ENCODE peak calls at places on chromosomes 2 and 18, in four cellular contexts. V, Z, L and R are unnamed samples.

GRCh38 chr2:231411871-231412615 is 16.5 kb downstream of the B3GNT7 start:
- DNase-seq in V (peak), L (peak), Z (peak), R (peak)

GRCh38 chr18:75207298-75208054 is 1.5 kb downstream of the PTGR3 start:
- DNase-seq in L (no peak), Z (peak), V (no peak), R (no peak)

GRCh38 chr2:206443735-206444527 is 599 bp downstream of the ADAM23 start:
- DNase-seq in V (no peak), L (peak), Z (peak), R (no peak)

GRCh38 chr2:143140864-143141637 is 11.8 kb downstream of the ARHGAP15 start:
- DNase-seq in L (no peak), Z (no peak), V (no peak), R (no peak)

GRCh38 chr2:75241696-75242095 is 42.4 kb upstream of the TACR1 start:
- DNase-seq in V (no peak), Z (no peak), L (no peak), R (no peak)

GRCh38 chr2:120593921-120594686 is 141.6 kb upstream of the GLI2 start:
- DNase-seq in L (no peak), Z (no peak), V (no peak), R (no peak)

GRCh38 chr2:41647468-41648042 is 400.3 kb upstream of the PKDCC start:
- DNase-seq in L (no peak), Z (no peak), V (no peak), R (no peak)

GRCh38 chr2:12766421-12766879 is 49.7 kb downstream of the TRIB2 start:
- DNase-seq in Z (no peak), V (no peak), L (no peak), R (no peak)

GRCh38 chr2:191032588-191033429 is 18.8 kb upstream of the STAT1 start:
- DNase-seq in Z (no peak), V (no peak), L (no peak), R (no peak)

GRCh38 chr2:10839813-10840212 is 27.2 kb upstream of the PDIA6 start:
- DNase-seq in L (no peak), V (no peak), Z (no peak), R (no peak)

GRCh38 chr2:100135415-100135814 is 7.0 kb downstream of the AFF3 start:
- DNase-seq in V (no peak), Z (no peak), L (no peak), R (no peak)

GRCh38 chr2:205675861-205676516 is 6.3 kb upstream of the NRP2 start:
- DNase-seq in L (peak), Z (peak), V (no peak), R (peak)

GRCh38 chr2:71001592-71002570 is 7.2 kb upstream of the TEX261 start:
- DNase-seq in Z (peak), L (no peak), V (peak), R (no peak)

GRCh38 chr18:79643049-79643765 is 36.4 kb upstream of the CTDP1 start:
- DNase-seq in Z (no peak), V (no peak), L (no peak), R (no peak)

GRCh38 chr18:59148192-59148591 is 8.5 kb downstream of the SEC11C start:
- DNase-seq in V (no peak), Z (peak), L (no peak), R (peak)

GRCh38 chr2:213188971-213189899 is 37.8 kb upstream of the IKZF2 start:
- DNase-seq in Z (no peak), L (no peak), V (no peak), R (no peak)

GRCh38 chr2:145573608-145574007 is 1053.7 kb upstream of the ZEB2 start:
- DNase-seq in Z (no peak), V (no peak), L (no peak), R (no peak)

GRCh38 chr2:31429759-31430438 is 15.4 kb upstream of the XDH start:
- DNase-seq in V (no peak), Z (no peak), L (no peak), R (no peak)

GRCh38 chr2:71927757-71928715 is 219.6 kb downstream of the CYP26B1 start:
- DNase-seq in Z (no peak), L (no peak), V (no peak), R (no peak)

GRCh38 chr2:215749092-215749957 is 264.0 kb downstream of the MREG start:
- DNase-seq in Z (no peak), V (peak), L (no peak), R (no peak)

GRCh38 chr2:45922577-45922988 is 271.1 kb downstream of the PRKCE start:
- DNase-seq in Z (peak), L (no peak), V (peak), R (peak)

GRCh38 chr2:58553522-58553921 is 312.4 kb upstream of the FANCL start:
- DNase-seq in V (no peak), Z (no peak), L (no peak), R (no peak)

GRCh38 chr18:1057367-1057766 is 152.7 kb downstream of the ADCYAP1 start:
- DNase-seq in L (no peak), V (no peak), Z (no peak), R (no peak)

GRCh38 chr2:9149726-9150567 is 56.7 kb upstream of the ASAP2 start:
- DNase-seq in V (no peak), Z (no peak), L (no peak), R (no peak)

GRCh38 chr2:129849559-129850160 is 129.8 kb upstream of the RAB6C start:
- DNase-seq in Z (no peak), V (no peak), L (peak), R (peak)

GRCh38 chr2:67997528-67998267 is 65.1 kb downstream of the C1D start:
- DNase-seq in Z (no peak), V (no peak), L (peak), R (no peak)

GRCh38 chr2:84849271-84849952 is 31.5 kb downstream of the TRABD2A start:
- DNase-seq in L (no peak), V (no peak), Z (no peak), R (no peak)

GRCh38 chr2:20207051-20207450 is 17.9 kb downstream of the SDC1 start:
- DNase-seq in L (no peak), V (no peak), Z (no peak), R (no peak)

GRCh38 chr2:160299540-160299939 is 99.5 kb upstream of the ITGB6 start:
- DNase-seq in V (no peak), Z (no peak), L (no peak), R (no peak)

GRCh38 chr2:32680937-32681336 is 53.1 kb downstream of the TTC27 start:
- DNase-seq in V (no peak), L (no peak), Z (no peak), R (no peak)

GRCh38 chr18:5104246-5104645 is 92.8 kb downstream of the AKAIN1 start:
- DNase-seq in V (no peak), L (no peak), Z (no peak), R (no peak)

GRCh38 chr2:181678744-181679543 is 1.4 kb downstream of the NEUROD1 start:
- DNase-seq in L (no peak), V (no peak), Z (no peak), R (no peak)

GRCh38 chr18:9516437-9517064 is 41.2 kb downstream of the RALBP1 start:
- DNase-seq in Z (no peak), V (no peak), L (peak), R (no peak)

GRCh38 chr2:241652142-241652541 is 14.6 kb downstream of the ATG4B start:
- DNase-seq in V (no peak), L (no peak), Z (no peak), R (no peak)

GRCh38 chr18:40935423-40935822 is 1019.6 kb upstream of the PIK3C3 start:
- DNase-seq in Z (no peak), L (no peak), V (no peak), R (no peak)

GRCh38 chr2:3277748-3278520 is 99.7 kb downstream of the EIPR1 start:
- DNase-seq in V (no peak), Z (no peak), L (no peak), R (no peak)

GRCh38 chr2:74708883-74709282 is 54.8 kb downstream of the SEMA4F start:
- DNase-seq in L (no peak), V (no peak), Z (no peak), R (no peak)

GRCh38 chr18:63736856-63737255 is 34.1 kb downstream of the SERPINB11 start:
- DNase-seq in L (no peak), Z (no peak), V (no peak), R (no peak)